ENCODE peak calls at places on chromosome 20, in seven cellular contexts. Q is Peyer's patch; W is heart right ventricle; H is AG04450; A is CD4-positive, alpha-beta memory T cell; T is mesendoderm; O is neuronal stem cell. Y is an unnamed sample.
A peak's percentile ranks its signal among the peaks of the same experiment; 100 is the strongest.

GRCh38 chr20:38997622-38998021 is 35.5 kb downstream of the DHX35 start:
- DNase-seq in A (no peak), W (no peak), O (no peak), T (peak; percentile 13), H (no peak), Q (no peak), Y (no peak)

GRCh38 chr20:17626217-17627007 is 55.6 kb downstream of the RRBP1 start:
- DNase-seq in Q (no peak), O (no peak), A (no peak), H (no peak), W (peak; percentile 56), T (no peak), Y (no peak)

GRCh38 chr20:23349338-23350006 is 1.1 kb upstream of the NXT1 start:
- DNase-seq in A (no peak), Q (no peak), H (no peak), T (peak; percentile 70), W (no peak), O (no peak), Y (no peak)

GRCh38 chr20:23584434-23585199 is 16.3 kb upstream of the CST9L start:
- DNase-seq in T (no peak), A (no peak), O (no peak), W (no peak), H (no peak), Q (no peak), Y (no peak)

GRCh38 chr20:56359212-56360132 is 698 bp downstream of the FAM210B start:
- DNase-seq in O (peak; percentile 27), H (peak; percentile 26), Q (peak; percentile 19), A (peak; percentile 16), T (peak; percentile 61), W (peak; percentile 61), Y (peak; percentile 39)

GRCh38 chr20:49712918-49713778 is 530 bp downstream of the B4GALT5 start:
- DNase-seq in W (peak; percentile 53), A (no peak), O (no peak), H (no peak), T (peak; percentile 60), Q (no peak), Y (peak; percentile 41)

GRCh38 chr20:34907616-34908469 is 31.4 kb downstream of the ACSS2 start:
- DNase-seq in T (no peak), A (no peak), H (peak; percentile 61), W (peak; percentile 51), Q (no peak), O (no peak), Y (peak; percentile 27)

GRCh38 chr20:23235173-23236027 is 115.2 kb upstream of the NXT1 start:
- DNase-seq in H (no peak), A (peak; percentile 14), W (peak; percentile 73), Q (no peak), O (peak; percentile 60), T (peak; percentile 86), Y (peak; percentile 52)

GRCh38 chr20:53751394-53752368 is 158.0 kb upstream of the ZNF217 start:
- DNase-seq in O (no peak), H (no peak), W (no peak), T (no peak), A (peak; percentile 35), Q (peak; percentile 66), Y (no peak)

GRCh38 chr20:33803921-33804337 is 7.2 kb upstream of the CHMP4B start:
- DNase-seq in Q (no peak), A (no peak), O (no peak), H (peak; percentile 43), T (no peak), W (no peak), Y (no peak)

GRCh38 chr20:36439040-36439730 is 102.1 kb upstream of the MYL9 start:
- DNase-seq in O (peak; percentile 65), Q (peak; percentile 62), W (peak; percentile 64), T (peak; percentile 76), A (peak; percentile 36), H (no peak), Y (peak; percentile 72)

GRCh38 chr20:62685781-62686555 is 22.7 kb upstream of the NTSR1 start:
- DNase-seq in Q (peak; percentile 42), O (no peak), H (no peak), T (peak; percentile 28), A (no peak), W (peak; percentile 29), Y (peak; percentile 89)

GRCh38 chr20:19528286-19529030 is 229.6 kb upstream of the RIN2 start:
- DNase-seq in A (no peak), O (no peak), Q (no peak), W (no peak), H (no peak), T (no peak), Y (no peak)

GRCh38 chr20:5356921-5357320 is 40.2 kb upstream of the PROKR2 start:
- DNase-seq in T (no peak), W (no peak), O (no peak), A (no peak), Q (no peak), H (no peak), Y (no peak)

GRCh38 chr20:5361176-5361575 is 44.4 kb upstream of the PROKR2 start:
- DNase-seq in O (no peak), H (no peak), W (no peak), A (no peak), Q (no peak), T (no peak), Y (no peak)

GRCh38 chr20:5353624-5354496 is 37.1 kb upstream of the PROKR2 start:
- DNase-seq in A (no peak), H (no peak), O (no peak), T (no peak), W (no peak), Q (no peak), Y (no peak)

GRCh38 chr20:5354871-5355270 is 38.1 kb upstream of the PROKR2 start:
- DNase-seq in T (no peak), O (no peak), A (no peak), H (no peak), W (no peak), Q (no peak), Y (no peak)

DNA sequence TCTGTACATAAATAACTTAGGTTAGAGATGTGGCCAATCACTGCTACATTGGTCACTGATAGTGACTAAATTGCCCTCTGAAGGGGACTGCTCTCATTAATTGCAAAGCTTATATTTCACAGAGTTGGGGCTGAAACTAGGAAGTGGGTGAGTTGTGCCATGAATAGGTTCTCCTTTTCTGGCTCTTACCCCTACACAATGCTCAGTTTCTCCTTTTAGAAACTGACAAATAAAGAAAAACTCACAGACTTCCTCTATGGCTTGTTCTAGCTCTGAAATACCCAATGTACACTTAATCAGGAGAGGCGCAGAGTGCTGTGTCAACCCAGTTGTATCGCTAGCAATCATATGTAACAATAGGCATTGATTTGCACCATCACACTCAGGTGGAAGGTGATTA is 41.2 kb upstream of the PROKR2 start:
- DNase-seq in O (no peak), A (no peak), Q (no peak), T (no peak), W (no peak), H (no peak), Y (no peak)
- H3K27ac ChIP-seq in O (no peak overlapping the region), A (no peak overlapping the region), Q (no peak overlapping the region), T (no peak overlapping the region), W (no peak overlapping the region), H (no peak overlapping the region), Y (no peak overlapping the region)

GRCh38 chr20:3681931-3682820 is at the start of gene ADAM33:
- DNase-seq in H (no peak), T (no peak), A (no peak), O (no peak), Q (no peak), W (peak; percentile 74), Y (no peak)

GRCh38 chr20:3678893-3679720 is 2.7 kb downstream of the ADAM33 start:
- DNase-seq in A (no peak), Q (no peak), W (no peak), H (no peak), O (no peak), T (no peak), Y (no peak)

GRCh38 chr20:3681352-3681930 is 369 bp downstream of the ADAM33 start:
- DNase-seq in H (no peak), Q (no peak), O (no peak), W (no peak), T (no peak), A (no peak), Y (no peak)

GRCh38 chr20:3679749-3680700 is 1.8 kb downstream of the ADAM33 start:
- DNase-seq in T (peak; percentile 73), H (peak; percentile 27), A (no peak), W (peak; percentile 58), Q (no peak), O (no peak), Y (no peak)

DNA sequence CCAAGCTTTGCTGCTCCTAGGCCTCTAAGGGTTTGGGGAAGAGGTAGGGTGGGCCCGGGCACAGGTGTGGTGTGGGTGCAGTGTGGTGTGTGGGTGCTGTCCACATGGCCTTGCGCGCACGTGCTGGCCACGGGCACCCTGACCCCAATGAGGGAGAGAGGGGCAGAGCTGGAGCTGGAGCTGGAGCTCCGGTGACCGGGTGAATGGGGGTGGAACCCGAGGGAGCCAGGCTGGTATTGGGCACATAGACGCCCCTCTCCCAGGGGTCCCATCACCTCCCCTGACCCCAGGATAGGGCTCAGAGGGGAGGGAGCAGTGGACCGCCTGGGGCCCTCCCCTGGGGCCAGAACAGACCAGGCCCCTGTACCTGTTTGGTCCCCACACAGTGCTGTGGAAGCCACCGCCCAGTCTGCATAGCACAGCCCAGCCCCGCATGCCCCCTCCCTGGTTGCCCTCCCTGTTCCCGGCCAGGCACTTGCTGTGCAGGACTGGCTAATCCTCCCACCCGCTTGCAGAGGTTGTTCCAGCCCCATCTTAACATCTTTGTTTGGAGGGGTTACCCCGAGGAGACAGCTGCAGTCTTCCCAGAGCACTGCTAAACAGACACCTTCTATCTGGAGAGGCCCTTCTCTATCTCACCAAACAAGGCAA is 984 bp downstream of the ADAM33 start:
- DNase-seq in T (no peak), Q (no peak), W (no peak), A (no peak), O (no peak), H (no peak), Y (no peak)
- H3K4me3 ChIP-seq in T (no peak overlapping the region), Q (peak overlapping the region; percentile 57), W (peak overlapping the region; percentile 56), A (no peak overlapping the region), O (no peak overlapping the region), H (peak overlapping the region; percentile 70), Y (no peak overlapping the region)

GRCh38 chr20:44646641-44647274 is 4.7 kb downstream of the ADA start:
- DNase-seq in H (no peak), A (no peak), T (no peak), W (no peak), Q (peak; percentile 74), O (no peak), Y (no peak)
- H3K27ac ChIP-seq in H (no peak overlapping the region), A (peak overlapping the region; percentile 82), T (no peak overlapping the region), W (peak overlapping the region; percentile 72), Q (peak overlapping the region; percentile 54), O (peak overlapping the region; percentile 97), Y (no peak overlapping the region)

GRCh38 chr20:57676517-57677322 is 33.1 kb downstream of the PMEPA1 start:
- DNase-seq in A (no peak), W (no peak), H (no peak), Q (no peak), T (no peak), O (no peak), Y (no peak)

GRCh38 chr20:57679113-57679512 is 30.7 kb downstream of the PMEPA1 start:
- DNase-seq in A (no peak), T (no peak), W (no peak), H (no peak), O (no peak), Q (no peak), Y (no peak)

GRCh38 chr20:57677323-57677982 is 32.4 kb downstream of the PMEPA1 start:
- DNase-seq in O (no peak), W (no peak), Q (no peak), H (no peak), T (no peak), A (no peak), Y (no peak)

GRCh38 chr20:57680131-57680716 is 29.6 kb downstream of the PMEPA1 start:
- DNase-seq in A (no peak), T (no peak), O (no peak), Q (peak; percentile 54), H (no peak), W (no peak), Y (no peak)

GRCh38 chr20:57678340-57678739 is 31.5 kb downstream of the PMEPA1 start:
- DNase-seq in Q (no peak), W (no peak), O (no peak), H (no peak), A (no peak), T (no peak), Y (peak; percentile 81)
- H3K4me3 ChIP-seq in Q (no peak overlapping the region), W (no peak overlapping the region), O (no peak overlapping the region), H (no peak overlapping the region), A (no peak overlapping the region), T (no peak overlapping the region), Y (no peak overlapping the region)

Y was measured in WERI-Rb-1.